ENCODE peak calls at places on chromosomes 12 and 14, in six cellular contexts. One of them, this sample, is unnamed.

GRCh38 chr12:46998811-46999368 is 80.5 kb upstream of the PCED1B start:
- DNase-seq in stomach: no peak
- DNase-seq in fibroblast of lung: peak
- DNase-seq in T-cell: no peak
- DNase-seq in activated CD4-positive, alpha-beta T cell treated with anti-CD3 and anti-CD28 coated beads, Interleukin-2, amount 50 U/mL, for 24 hours: no peak
- DNase-seq in nephron progenitor cell: no peak
- DNase-seq in this sample: no peak

GRCh38 chr14:74765721-74766120 is 2.6 kb downstream of the YLPM1 start:
- DNase-seq in nephron progenitor cell: no peak
- DNase-seq in T-cell: no peak
- DNase-seq in activated CD4-positive, alpha-beta T cell treated with anti-CD3 and anti-CD28 coated beads, Interleukin-2, amount 50 U/mL, for 24 hours: no peak
- DNase-seq in stomach: no peak
- DNase-seq in fibroblast of lung: no peak
- DNase-seq in this sample: no peak

GRCh38 chr12:34399631-34400422 is 377.5 kb downstream of the ALG10 start:
- DNase-seq in nephron progenitor cell: no peak
- DNase-seq in stomach: peak
- DNase-seq in T-cell: no peak
- DNase-seq in activated CD4-positive, alpha-beta T cell treated with anti-CD3 and anti-CD28 coated beads, Interleukin-2, amount 50 U/mL, for 24 hours: no peak
- DNase-seq in fibroblast of lung: no peak
- DNase-seq in this sample: no peak

GRCh38 chr12:69884386-69884785 is 59.4 kb downstream of the MYRFL start:
- DNase-seq in stomach: no peak
- DNase-seq in nephron progenitor cell: peak
- DNase-seq in fibroblast of lung: no peak
- DNase-seq in activated CD4-positive, alpha-beta T cell treated with anti-CD3 and anti-CD28 coated beads, Interleukin-2, amount 50 U/mL, for 24 hours: no peak
- DNase-seq in T-cell: no peak
- DNase-seq in this sample: peak

GRCh38 chr12:58503731-58504520 is 416.4 kb downstream of the LRIG3 start:
- DNase-seq in activated CD4-positive, alpha-beta T cell treated with anti-CD3 and anti-CD28 coated beads, Interleukin-2, amount 50 U/mL, for 24 hours: no peak
- DNase-seq in nephron progenitor cell: no peak
- DNase-seq in fibroblast of lung: peak
- DNase-seq in T-cell: no peak
- DNase-seq in stomach: no peak
- DNase-seq in this sample: peak

GRCh38 chr12:94725375-94726168 is 75.2 kb upstream of the TMCC3 start:
- DNase-seq in fibroblast of lung: peak
- DNase-seq in activated CD4-positive, alpha-beta T cell treated with anti-CD3 and anti-CD28 coated beads, Interleukin-2, amount 50 U/mL, for 24 hours: no peak
- DNase-seq in nephron progenitor cell: no peak
- DNase-seq in T-cell: no peak
- DNase-seq in stomach: peak
- DNase-seq in this sample: no peak

GRCh38 chr12:109951751-109952150 is 44.4 kb downstream of the GIT2 start:
- DNase-seq in fibroblast of lung: peak
- DNase-seq in stomach: no peak
- DNase-seq in activated CD4-positive, alpha-beta T cell treated with anti-CD3 and anti-CD28 coated beads, Interleukin-2, amount 50 U/mL, for 24 hours: no peak
- DNase-seq in nephron progenitor cell: no peak
- DNase-seq in T-cell: no peak
- DNase-seq in this sample: no peak

GRCh38 chr12:20011200-20011599 is 357.1 kb upstream of the PDE3A start:
- DNase-seq in T-cell: no peak
- DNase-seq in activated CD4-positive, alpha-beta T cell treated with anti-CD3 and anti-CD28 coated beads, Interleukin-2, amount 50 U/mL, for 24 hours: no peak
- DNase-seq in nephron progenitor cell: no peak
- DNase-seq in stomach: no peak
- DNase-seq in fibroblast of lung: no peak
- DNase-seq in this sample: peak

GRCh38 chr14:31090872-31091764 is 64.9 kb upstream of the STRN3 start:
- DNase-seq in activated CD4-positive, alpha-beta T cell treated with anti-CD3 and anti-CD28 coated beads, Interleukin-2, amount 50 U/mL, for 24 hours: no peak
- DNase-seq in T-cell: no peak
- DNase-seq in stomach: no peak
- DNase-seq in nephron progenitor cell: no peak
- DNase-seq in fibroblast of lung: peak
- DNase-seq in this sample: peak

GRCh38 chr14:105944632-105945610 is 418.5 kb downstream of the TMEM121 start:
- DNase-seq in stomach: peak
- DNase-seq in activated CD4-positive, alpha-beta T cell treated with anti-CD3 and anti-CD28 coated beads, Interleukin-2, amount 50 U/mL, for 24 hours: peak
- DNase-seq in fibroblast of lung: no peak
- DNase-seq in nephron progenitor cell: no peak
- DNase-seq in T-cell: peak
- DNase-seq in this sample: peak

GRCh38 chr14:35355981-35356839 is 48.3 kb downstream of the NFKBIA start:
- DNase-seq in stomach: no peak
- DNase-seq in nephron progenitor cell: no peak
- DNase-seq in T-cell: no peak
- DNase-seq in activated CD4-positive, alpha-beta T cell treated with anti-CD3 and anti-CD28 coated beads, Interleukin-2, amount 50 U/mL, for 24 hours: peak
- DNase-seq in fibroblast of lung: no peak
- DNase-seq in this sample: no peak

GRCh38 chr12:122459211-122459610 is 36.7 kb upstream of the CLIP1 start:
- DNase-seq in fibroblast of lung: no peak
- DNase-seq in T-cell: no peak
- DNase-seq in activated CD4-positive, alpha-beta T cell treated with anti-CD3 and anti-CD28 coated beads, Interleukin-2, amount 50 U/mL, for 24 hours: no peak
- DNase-seq in nephron progenitor cell: no peak
- DNase-seq in stomach: peak
- DNase-seq in this sample: no peak

GRCh38 chr14:33943081-33943480 is 7.8 kb downstream of the EGLN3 start:
- DNase-seq in activated CD4-positive, alpha-beta T cell treated with anti-CD3 and anti-CD28 coated beads, Interleukin-2, amount 50 U/mL, for 24 hours: no peak
- DNase-seq in nephron progenitor cell: no peak
- DNase-seq in stomach: peak
- DNase-seq in fibroblast of lung: no peak
- DNase-seq in T-cell: no peak
- DNase-seq in this sample: peak

GRCh38 chr14:29710015-29710414 is 217.6 kb downstream of the PRKD1 start:
- DNase-seq in fibroblast of lung: peak
- DNase-seq in nephron progenitor cell: no peak
- DNase-seq in stomach: no peak
- DNase-seq in activated CD4-positive, alpha-beta T cell treated with anti-CD3 and anti-CD28 coated beads, Interleukin-2, amount 50 U/mL, for 24 hours: no peak
- DNase-seq in T-cell: no peak
- DNase-seq in this sample: no peak

GRCh38 chr14:24513009-24513408 is 4.9 kb upstream of the CMA1 start:
- DNase-seq in T-cell: no peak
- DNase-seq in activated CD4-positive, alpha-beta T cell treated with anti-CD3 and anti-CD28 coated beads, Interleukin-2, amount 50 U/mL, for 24 hours: no peak
- DNase-seq in stomach: no peak
- DNase-seq in nephron progenitor cell: peak
- DNase-seq in fibroblast of lung: no peak
- DNase-seq in this sample: no peak

GRCh38 chr14:105171004-105171673 is 2.6 kb upstream of the JAG2 start:
- DNase-seq in stomach: peak
- DNase-seq in fibroblast of lung: no peak
- DNase-seq in T-cell: no peak
- DNase-seq in activated CD4-positive, alpha-beta T cell treated with anti-CD3 and anti-CD28 coated beads, Interleukin-2, amount 50 U/mL, for 24 hours: no peak
- DNase-seq in nephron progenitor cell: no peak
- DNase-seq in this sample: peak

GRCh38 chr14:100887728-100888335 is 15.7 kb downstream of the RTL1 start:
- DNase-seq in stomach: no peak
- DNase-seq in nephron progenitor cell: no peak
- DNase-seq in fibroblast of lung: no peak
- DNase-seq in activated CD4-positive, alpha-beta T cell treated with anti-CD3 and anti-CD28 coated beads, Interleukin-2, amount 50 U/mL, for 24 hours: no peak
- DNase-seq in T-cell: no peak
- DNase-seq in this sample: no peak

GRCh38 chr14:60079723-60080122 is 12.0 kb upstream of the PCNX4 start:
- DNase-seq in fibroblast of lung: no peak
- DNase-seq in nephron progenitor cell: no peak
- DNase-seq in T-cell: no peak
- DNase-seq in stomach: no peak
- DNase-seq in activated CD4-positive, alpha-beta T cell treated with anti-CD3 and anti-CD28 coated beads, Interleukin-2, amount 50 U/mL, for 24 hours: no peak
- DNase-seq in this sample: no peak

GRCh38 chr12:84912191-84913142 is at the start of gene SLC6A15:
- DNase-seq in activated CD4-positive, alpha-beta T cell treated with anti-CD3 and anti-CD28 coated beads, Interleukin-2, amount 50 U/mL, for 24 hours: no peak
- DNase-seq in nephron progenitor cell: peak
- DNase-seq in stomach: no peak
- DNase-seq in fibroblast of lung: peak
- DNase-seq in T-cell: no peak
- DNase-seq in this sample: peak

GRCh38 chr12:93243689-93244513 is 133.8 kb upstream of the NUDT4 start:
- DNase-seq in T-cell: no peak
- DNase-seq in activated CD4-positive, alpha-beta T cell treated with anti-CD3 and anti-CD28 coated beads, Interleukin-2, amount 50 U/mL, for 24 hours: no peak
- DNase-seq in stomach: no peak
- DNase-seq in nephron progenitor cell: no peak
- DNase-seq in fibroblast of lung: peak
- DNase-seq in this sample: no peak

GRCh38 chr12:15664491-15664890 is 124.7 kb downstream of the EPS8 start:
- DNase-seq in fibroblast of lung: no peak
- DNase-seq in nephron progenitor cell: no peak
- DNase-seq in stomach: no peak
- DNase-seq in T-cell: no peak
- DNase-seq in activated CD4-positive, alpha-beta T cell treated with anti-CD3 and anti-CD28 coated beads, Interleukin-2, amount 50 U/mL, for 24 hours: no peak
- DNase-seq in this sample: no peak

GRCh38 chr14:60931206-60931605 is 49.7 kb downstream of the TRMT5 start:
- DNase-seq in T-cell: no peak
- DNase-seq in activated CD4-positive, alpha-beta T cell treated with anti-CD3 and anti-CD28 coated beads, Interleukin-2, amount 50 U/mL, for 24 hours: no peak
- DNase-seq in nephron progenitor cell: no peak
- DNase-seq in fibroblast of lung: no peak
- DNase-seq in stomach: no peak
- DNase-seq in this sample: no peak

GRCh38 chr14:22320353-22320733 is 268.7 kb downstream of the DAD1 start:
- DNase-seq in stomach: no peak
- DNase-seq in fibroblast of lung: no peak
- DNase-seq in nephron progenitor cell: no peak
- DNase-seq in activated CD4-positive, alpha-beta T cell treated with anti-CD3 and anti-CD28 coated beads, Interleukin-2, amount 50 U/mL, for 24 hours: no peak
- DNase-seq in T-cell: no peak
- DNase-seq in this sample: no peak

GRCh38 chr12:92485356-92486348 is 217.1 kb upstream of the PLEKHG7 start:
- DNase-seq in T-cell: no peak
- DNase-seq in stomach: no peak
- DNase-seq in nephron progenitor cell: no peak
- DNase-seq in activated CD4-positive, alpha-beta T cell treated with anti-CD3 and anti-CD28 coated beads, Interleukin-2, amount 50 U/mL, for 24 hours: no peak
- DNase-seq in fibroblast of lung: no peak
- DNase-seq in this sample: no peak

GRCh38 chr14:42214981-42215491 is 608.4 kb downstream of the LRFN5 start:
- DNase-seq in nephron progenitor cell: no peak
- DNase-seq in activated CD4-positive, alpha-beta T cell treated with anti-CD3 and anti-CD28 coated beads, Interleukin-2, amount 50 U/mL, for 24 hours: no peak
- DNase-seq in stomach: no peak
- DNase-seq in T-cell: no peak
- DNase-seq in fibroblast of lung: peak
- DNase-seq in this sample: no peak

GRCh38 chr14:71355324-71356201 is 448.3 kb downstream of the PCNX1 start:
- DNase-seq in stomach: peak
- DNase-seq in nephron progenitor cell: no peak
- DNase-seq in activated CD4-positive, alpha-beta T cell treated with anti-CD3 and anti-CD28 coated beads, Interleukin-2, amount 50 U/mL, for 24 hours: no peak
- DNase-seq in T-cell: no peak
- DNase-seq in fibroblast of lung: peak
- DNase-seq in this sample: no peak

GRCh38 chr12:99157946-99158345 is 489.6 kb upstream of the GARIN6 start:
- DNase-seq in stomach: no peak
- DNase-seq in fibroblast of lung: no peak
- DNase-seq in T-cell: no peak
- DNase-seq in nephron progenitor cell: no peak
- DNase-seq in activated CD4-positive, alpha-beta T cell treated with anti-CD3 and anti-CD28 coated beads, Interleukin-2, amount 50 U/mL, for 24 hours: no peak
- DNase-seq in this sample: no peak

GRCh38 chr14:74179775-74180354 is 59.4 kb upstream of the VSX2 start:
- DNase-seq in nephron progenitor cell: no peak
- DNase-seq in stomach: no peak
- DNase-seq in activated CD4-positive, alpha-beta T cell treated with anti-CD3 and anti-CD28 coated beads, Interleukin-2, amount 50 U/mL, for 24 hours: no peak
- DNase-seq in T-cell: no peak
- DNase-seq in fibroblast of lung: no peak
- DNase-seq in this sample: no peak

GRCh38 chr12:76282744-76283143 is 65.5 kb downstream of the BBS10 start:
- DNase-seq in T-cell: no peak
- DNase-seq in fibroblast of lung: no peak
- DNase-seq in stomach: no peak
- DNase-seq in nephron progenitor cell: no peak
- DNase-seq in activated CD4-positive, alpha-beta T cell treated with anti-CD3 and anti-CD28 coated beads, Interleukin-2, amount 50 U/mL, for 24 hours: no peak
- DNase-seq in this sample: no peak

GRCh38 chr14:85501751-85502150 is 28.2 kb upstream of the FLRT2 start:
- DNase-seq in stomach: no peak
- DNase-seq in activated CD4-positive, alpha-beta T cell treated with anti-CD3 and anti-CD28 coated beads, Interleukin-2, amount 50 U/mL, for 24 hours: no peak
- DNase-seq in T-cell: no peak
- DNase-seq in nephron progenitor cell: no peak
- DNase-seq in fibroblast of lung: no peak
- DNase-seq in this sample: no peak

GRCh38 chr12:1644113-1644512 is 15.1 kb downstream of the WNT5B start:
- DNase-seq in T-cell: no peak
- DNase-seq in fibroblast of lung: no peak
- DNase-seq in activated CD4-positive, alpha-beta T cell treated with anti-CD3 and anti-CD28 coated beads, Interleukin-2, amount 50 U/mL, for 24 hours: no peak
- DNase-seq in nephron progenitor cell: no peak
- DNase-seq in stomach: no peak
- DNase-seq in this sample: no peak

GRCh38 chr14:72565917-72566316 is 328.0 kb downstream of the DPF3 start:
- DNase-seq in activated CD4-positive, alpha-beta T cell treated with anti-CD3 and anti-CD28 coated beads, Interleukin-2, amount 50 U/mL, for 24 hours: no peak
- DNase-seq in stomach: no peak
- DNase-seq in T-cell: no peak
- DNase-seq in nephron progenitor cell: no peak
- DNase-seq in fibroblast of lung: no peak
- DNase-seq in this sample: no peak

GRCh38 chr12:28242129-28242887 is 52.1 kb downstream of the CCDC91 start:
- DNase-seq in nephron progenitor cell: no peak
- DNase-seq in stomach: no peak
- DNase-seq in fibroblast of lung: no peak
- DNase-seq in activated CD4-positive, alpha-beta T cell treated with anti-CD3 and anti-CD28 coated beads, Interleukin-2, amount 50 U/mL, for 24 hours: no peak
- DNase-seq in T-cell: no peak
- DNase-seq in this sample: no peak